ENCODE peak calls at places on chromosomes 12 and 14, in six cellular contexts. E is NCI-H526 treated with DMSO at 0.1 percent for 48 hours; P is activated T-cell treated with anti-CD3 and anti-CD28 coated beads for 4 hours; T is T-helper 2 cell; A is CD4-positive, alpha-beta T cell; L is fibroblast of lung. D is an unnamed sample.

GRCh38 chr12:113277511-113277910 is 56.2 kb downstream of the TPCN1 start:
- DNase-seq in T (no peak), L (no peak), A (no peak), P (no peak), E (no peak), D (no peak)

GRCh38 chr12:52860102-52860838 is 11.5 kb upstream of the KRT78 start:
- DNase-seq in T (no peak), P (no peak), A (no peak), E (no peak), L (peak), D (no peak)

GRCh38 chr14:88346048-88346639 is 23.1 kb upstream of the KCNK10 start:
- DNase-seq in E (no peak), L (no peak), T (no peak), A (no peak), P (no peak), D (no peak)

GRCh38 chr12:6777386-6777785 is 5.1 kb downstream of the LAG3 start:
- DNase-seq in P (no peak), T (no peak), E (no peak), L (no peak), A (no peak), D (no peak)

GRCh38 chr12:106841471-106842302 is 67.2 kb downstream of the RIC8B start:
- DNase-seq in E (peak), T (peak), A (peak), P (peak), L (peak), D (no peak)

GRCh38 chr14:76546426-76547221 is 170.7 kb downstream of the ESRRB start:
- DNase-seq in E (peak), P (no peak), L (no peak), T (peak), A (no peak), D (no peak)

GRCh38 chr12:46133751-46134150 is 135.1 kb downstream of the SLC38A1 start:
- DNase-seq in L (no peak), P (no peak), T (no peak), A (no peak), E (no peak), D (no peak)

GRCh38 chr12:94621662-94622359 is 28.5 kb downstream of the TMCC3 start:
- DNase-seq in P (peak), L (peak), T (peak), E (no peak), A (no peak), D (no peak)

GRCh38 chr12:50394469-50395029 is 1.9 kb downstream of the FAM186A start:
- DNase-seq in L (no peak), P (no peak), T (no peak), E (no peak), A (no peak), D (no peak)

GRCh38 chr12:25959069-25959961 is 833 bp downstream of the RASSF8 start:
- DNase-seq in L (peak), T (peak), P (no peak), A (no peak), E (peak), D (no peak)

GRCh38 chr12:131033486-131033885 is 79.8 kb downstream of the ADGRD1 start:
- DNase-seq in E (no peak), T (no peak), P (no peak), A (no peak), L (no peak), D (no peak)